ENCODE peak calls at places on chromosomes 12 and 14, in ten cellular contexts. H is left lung, B is choroid plexus epithelial cell, E is heart right ventricle, I is bronchial epithelial cell, L is fibroblast of lung, R is WERI-Rb-1, U is testis, X is fibroblast of pulmonary artery, N is AG04450. W is an unnamed sample.

GRCh38 chr12:82486524-82487235 is 128.4 kb downstream of the METTL25 start:
- DNase-seq in I (peak), U (no peak), X (peak), L (peak), E (no peak), H (no peak), R (no peak), B (peak), N (no peak), W (peak)

GRCh38 chr14:90697146-90697545 is 119.1 kb downstream of the TTC7B start:
- DNase-seq in H (no peak), L (no peak), R (no peak), E (no peak), X (no peak), U (no peak), I (no peak), B (no peak), N (no peak), W (no peak)

GRCh38 chr14:74324945-74325361 is 22.2 kb upstream of the ABCD4 start:
- DNase-seq in I (peak), E (no peak), U (no peak), B (peak), R (no peak), L (no peak), H (no peak), N (no peak), X (peak), W (peak)

GRCh38 chr12:70640901-70641300 is 3.7 kb upstream of the PTPRB start:
- DNase-seq in L (no peak), E (no peak), X (no peak), U (no peak), R (no peak), B (no peak), N (no peak), H (no peak), I (no peak), W (no peak)

GRCh38 chr14:38120109-38120508 is 87.6 kb upstream of the SSTR1 start:
- DNase-seq in N (no peak), U (no peak), I (no peak), L (no peak), X (no peak), H (no peak), R (no peak), B (no peak), E (no peak), W (no peak)

GRCh38 chr12:104687823-104688573 is 231.2 kb downstream of the CHST11 start:
- DNase-seq in E (no peak), B (no peak), X (no peak), I (no peak), U (no peak), H (no peak), N (no peak), L (no peak), R (no peak), W (no peak)

GRCh38 chr12:65891219-65891618 is 66.9 kb downstream of the HMGA2 start:
- DNase-seq in E (no peak), R (no peak), N (no peak), B (no peak), I (no peak), L (peak), U (no peak), H (no peak), X (peak), W (peak)

GRCh38 chr12:128449146-128449894 is 182.3 kb downstream of the TMEM132C start:
- DNase-seq in H (no peak), R (no peak), U (no peak), E (no peak), I (peak), X (no peak), L (no peak), N (no peak), B (no peak), W (no peak)

GRCh38 chr14:28142400-28143015 is 624.1 kb upstream of the FOXG1 start:
- DNase-seq in E (no peak), R (no peak), H (no peak), X (peak), L (peak), U (no peak), N (no peak), I (peak), B (peak), W (no peak)

GRCh38 chr12:130768120-130768519 is 52.0 kb upstream of the RIMBP2 start:
- DNase-seq in L (peak), X (no peak), I (peak), R (no peak), N (no peak), E (no peak), B (no peak), U (no peak), H (no peak), W (no peak)

GRCh38 chr12:124567035-124567672 is at the start of gene NCOR2:
- DNase-seq in R (peak), L (no peak), U (no peak), X (no peak), I (no peak), E (no peak), N (no peak), H (peak), B (peak), W (no peak)

GRCh38 chr14:37642125-37642524 is 46.7 kb downstream of the TTC6 start:
- DNase-seq in B (no peak), E (no peak), X (no peak), U (no peak), L (no peak), R (no peak), N (no peak), I (no peak), H (no peak), W (no peak)

GRCh38 chr14:68675233-68675577 is 117.7 kb downstream of the ZFP36L1 start:
- DNase-seq in N (no peak), U (no peak), B (no peak), L (no peak), R (no peak), H (no peak), I (peak), E (no peak), X (no peak), W (peak)

GRCh38 chr12:8541591-8541990 is 886 bp upstream of the CLEC4E start:
- DNase-seq in U (no peak), E (no peak), R (no peak), I (no peak), H (no peak), N (no peak), B (no peak), X (no peak), L (no peak), W (no peak)

GRCh38 chr12:9096563-9097176 is 19.0 kb downstream of the A2M start:
- DNase-seq in X (no peak), I (peak), B (no peak), H (no peak), N (no peak), U (no peak), R (no peak), E (no peak), L (no peak), W (no peak)

GRCh38 chr12:3117144-3117581 is 40.0 kb downstream of the TSPAN9 start:
- DNase-seq in U (no peak), B (peak), E (peak), I (no peak), X (peak), N (no peak), H (no peak), R (no peak), L (peak), W (peak)

GRCh38 chr14:99357151-99357550 is 85.2 kb upstream of the BCL11B start:
- DNase-seq in I (no peak), B (no peak), E (no peak), H (no peak), X (no peak), U (no peak), L (no peak), R (no peak), N (no peak), W (no peak)

GRCh38 chr14:65560340-65561027 is 148.0 kb downstream of the FUT8 start:
- DNase-seq in R (no peak), I (no peak), X (no peak), L (peak), H (no peak), N (no peak), E (no peak), U (no peak), B (no peak), W (peak)

GRCh38 chr14:22928237-22929103 is 706 bp downstream of the PRMT5 start:
- DNase-seq in R (no peak), E (no peak), N (no peak), H (no peak), X (no peak), U (no peak), B (peak), I (no peak), L (no peak), W (no peak)

GRCh38 chr14:53953002-53953827 is 3.4 kb downstream of the BMP4 start:
- DNase-seq in R (no peak), I (peak), X (peak), H (peak), U (peak), N (peak), E (peak), L (peak), B (peak), W (peak)

GRCh38 chr14:81062816-81063215 is 107.4 kb downstream of the TSHR start:
- DNase-seq in N (no peak), B (peak), E (peak), H (no peak), I (no peak), L (no peak), X (peak), R (peak), U (no peak), W (no peak)

GRCh38 chr14:102408729-102409128 is 46.0 kb downstream of the TECPR2 start:
- DNase-seq in N (no peak), I (no peak), B (no peak), E (peak), R (no peak), X (no peak), H (no peak), L (no peak), U (no peak), W (no peak)

GRCh38 chr12:95117178-95117599 is 43.8 kb upstream of the NR2C1 start:
- DNase-seq in U (peak), R (peak), B (peak), I (no peak), H (no peak), N (peak), E (peak), X (peak), L (peak), W (peak)

GRCh38 chr12:10305411-10305810 is 2.3 kb upstream of the KLRD1 start:
- DNase-seq in U (no peak), N (no peak), L (no peak), H (no peak), X (no peak), R (no peak), I (no peak), B (peak), E (no peak), W (no peak)

GRCh38 chr12:108129017-108129812 is at the start of gene WSCD2:
- DNase-seq in I (peak), B (peak), N (no peak), L (peak), X (peak), U (peak), E (peak), H (peak), R (peak), W (peak)

GRCh38 chr12:86601550-86602308 is 345.5 kb upstream of the MGAT4C start:
- DNase-seq in L (no peak), U (peak), H (peak), B (no peak), X (no peak), I (no peak), N (no peak), R (no peak), E (no peak), W (no peak)

GRCh38 chr12:26612203-26612602 is 220.8 kb downstream of the ITPR2 start:
- DNase-seq in I (no peak), L (no peak), R (no peak), E (no peak), B (no peak), H (no peak), X (peak), N (no peak), U (no peak), W (no peak)

GRCh38 chr14:64736271-64737131 is 32.3 kb downstream of the PLEKHG3 start:
- DNase-seq in R (no peak), B (no peak), X (no peak), H (no peak), I (no peak), U (no peak), N (no peak), E (no peak), L (no peak), W (no peak)

DNA sequence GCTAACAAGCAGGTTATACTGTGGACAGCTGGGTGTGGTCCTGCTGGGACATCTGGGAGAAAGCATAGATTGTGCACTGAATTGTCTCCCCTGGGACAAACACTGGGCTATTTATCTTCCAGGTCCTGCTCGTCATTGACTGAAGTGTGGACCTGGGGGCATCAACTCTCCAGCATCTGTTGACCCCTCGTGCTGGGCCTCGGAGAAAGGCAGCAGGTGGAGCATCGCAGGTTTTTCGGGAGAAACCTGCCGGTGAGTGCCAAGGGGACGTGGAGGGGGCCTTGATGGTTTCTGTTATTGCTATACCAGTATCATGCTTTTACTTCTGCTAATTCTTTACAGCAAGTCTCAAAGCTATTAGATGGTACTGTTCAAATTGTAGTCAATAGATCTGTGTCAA is 81.3 kb downstream of the CPSF2 start:
- DNase-seq in X (no peak), I (no peak), U (no peak), E (no peak), R (no peak), N (no peak), B (no peak), H (no peak), L (no peak), W (no peak)
- H3K4me3 ChIP-seq in X (no peak), I (no peak), U (no peak), E (no peak), R (no peak), N (no peak), B (no peak), H (no peak), L (no peak), W (no peak)

DNA sequence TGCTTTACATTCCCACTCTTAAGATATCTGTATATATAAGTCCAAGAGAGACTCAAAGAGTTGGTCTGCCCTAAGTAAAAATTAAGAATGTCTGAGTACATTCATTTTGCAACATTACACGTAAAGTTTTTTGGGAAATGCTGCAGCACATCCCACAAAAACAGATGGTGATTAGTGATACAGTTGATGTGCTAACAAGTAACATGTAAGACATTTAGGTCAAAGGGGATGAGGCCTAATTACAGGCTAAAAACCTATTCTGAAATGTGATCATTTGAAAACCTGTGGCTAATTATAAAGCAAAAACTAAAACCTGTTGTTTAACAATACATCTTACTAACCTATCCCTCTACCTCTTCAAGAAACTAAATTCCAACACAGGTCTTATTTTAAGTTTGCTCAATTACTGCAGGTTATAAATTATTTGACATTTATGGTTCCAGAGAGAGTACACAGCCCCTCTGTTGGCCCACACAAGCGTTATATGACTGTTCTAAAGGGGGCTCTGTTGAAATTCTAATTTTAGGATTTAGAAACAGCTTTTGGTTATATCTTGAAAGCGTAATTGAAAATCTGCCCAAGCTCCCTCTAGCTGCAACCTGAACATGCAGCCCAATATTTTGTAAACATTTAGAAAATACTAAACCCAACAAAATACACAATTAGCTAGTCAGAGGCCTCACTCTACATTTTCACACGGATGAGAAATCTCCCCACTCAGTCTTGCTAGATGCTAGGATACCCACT is 42.9 kb downstream of the BRAP start:
- DNase-seq in E (no peak), R (no peak), L (no peak), U (no peak), B (no peak), X (no peak), H (no peak), N (no peak), I (no peak), W (peak)
- TF ChIP-seq CTCF in E (no peak), R (no peak), L (peak), U (no peak), B (peak), X (peak), H (no peak), N (peak), I (no peak), W (no peak)

GRCh38 chr12:46124132-46124847 is 133.9 kb upstream of the SCAF11 start:
- DNase-seq in B (peak), H (no peak), N (no peak), E (no peak), I (no peak), X (no peak), R (no peak), U (no peak), L (peak), W (no peak)
- H3K4me3 ChIP-seq in B (no peak), H (no peak), N (no peak), E (no peak), I (no peak), X (no peak), R (no peak), U (no peak), L (no peak), W (no peak)

GRCh38 chr12:27780612-27781408 is 774 bp upstream of the MANSC4 start:
- DNase-seq in N (no peak), E (peak), R (peak), H (no peak), U (peak), I (peak), L (peak), B (peak), X (peak), W (peak)
- TF ChIP-seq CTCF in N (no peak), E (no peak), R (peak), H (no peak), U (no peak), I (no peak), L (no peak), B (no peak), X (no peak), W (no peak)

DNA sequence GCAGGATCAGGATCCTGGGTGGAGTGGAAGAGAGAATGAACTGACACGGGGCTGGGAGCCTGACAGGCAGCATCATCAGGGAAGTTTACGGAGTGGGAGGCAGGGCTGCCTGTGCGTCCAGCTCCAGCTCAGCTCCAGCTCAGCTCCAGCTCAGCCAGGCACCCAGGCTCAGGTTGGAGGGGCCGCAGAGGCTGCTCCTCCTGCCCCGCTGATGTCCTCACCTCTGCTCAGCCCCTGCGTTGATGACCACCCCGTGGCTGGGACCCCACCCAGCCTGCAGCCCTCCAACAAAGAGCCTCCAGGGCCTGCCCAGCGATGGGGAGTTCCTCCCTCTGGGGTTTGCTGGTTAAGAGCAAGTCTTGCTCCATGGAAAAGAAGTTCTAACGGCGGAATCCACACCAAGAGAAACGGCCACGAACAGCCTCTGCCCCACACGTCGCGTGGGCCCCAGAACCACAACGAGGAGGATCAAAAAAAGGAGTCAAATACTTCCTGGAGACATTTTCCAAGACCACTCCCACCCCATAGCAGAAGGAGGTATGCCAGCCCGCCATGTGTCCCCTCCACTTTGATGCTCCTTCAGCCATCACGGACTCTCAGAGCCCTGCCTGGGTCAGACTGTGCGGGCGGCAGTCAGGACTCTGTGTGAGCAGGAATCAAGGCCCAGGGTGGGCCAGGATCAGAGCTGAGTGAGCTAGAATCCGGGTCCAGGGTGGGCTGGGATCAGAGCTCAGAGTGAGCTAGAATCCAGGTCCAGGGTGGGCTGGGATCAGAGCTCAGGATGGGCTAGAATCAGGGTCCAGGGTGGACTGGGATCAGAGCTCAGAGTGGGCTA is 17.7 kb upstream of the C14orf180 start:
- DNase-seq in N (no peak), B (no peak), R (no peak), U (no peak), L (no peak), X (no peak), I (no peak), H (peak), E (no peak), W (no peak)
- H3K4me3 ChIP-seq in N (no peak), B (no peak), R (no peak), U (no peak), L (no peak), X (no peak), I (no peak), H (no peak), E (no peak), W (no peak)

W was measured in AG10803.